ENCODE peak calls at places on chromosomes 13 and 19, in ten cellular contexts. P is body of pancreas, Q is ovary, D is small intestine, O is upper lobe of left lung, B is neuronal stem cell, U is thoracic aorta, T is PC-3, G is breast epithelium, Y is hepatocyte. N is an unnamed sample.

GRCh38 chr13:109628251-109628699 is 158.1 kb downstream of the IRS2 start:
- DNase-seq in D (no peak), O (no peak), U (no peak), T (peak; percentile 85), G (no peak), Q (no peak), P (no peak), Y (no peak), B (no peak), N (no peak)

GRCh38 chr13:65677906-65678305 is 1552.2 kb downstream of the PCDH9 start:
- DNase-seq in B (no peak), G (no peak), T (no peak), Y (no peak), P (no peak), U (no peak), O (no peak), D (no peak), Q (no peak), N (no peak)

GRCh38 chr19:6480843-6481415 is 658 bp downstream of the DENND1C start:
- DNase-seq in P (no peak), T (no peak), O (no peak), U (no peak), Q (no peak), Y (no peak), B (no peak), D (no peak), G (no peak), N (no peak)

GRCh38 chr19:2494084-2494446 is 18.1 kb downstream of the GADD45B start:
- DNase-seq in U (no peak), G (no peak), P (no peak), O (no peak), D (no peak), B (no peak), Q (no peak), T (peak; percentile 38), Y (peak; percentile 49), N (no peak)

GRCh38 chr13:28475916-28476725 is 18.8 kb downstream of the FLT1 start:
- DNase-seq in O (no peak), P (no peak), Y (peak; percentile 59), U (no peak), D (peak; percentile 56), T (peak; percentile 74), G (no peak), Q (no peak), B (no peak), N (no peak)

GRCh38 chr19:30711296-30711695 is 339.1 kb downstream of the ZNF536 start:
- DNase-seq in D (no peak), P (no peak), Y (no peak), O (no peak), T (no peak), Q (no peak), G (no peak), U (no peak), B (no peak), N (no peak)

GRCh38 chr13:29021717-29022116 is 201.6 kb downstream of the MTUS2 start:
- DNase-seq in D (no peak), Q (no peak), P (no peak), O (no peak), Y (no peak), G (no peak), T (no peak), U (no peak), B (no peak), N (no peak)

GRCh38 chr19:33306853-33307792 is 4.8 kb upstream of the CEBPA start:
- DNase-seq in B (no peak), Q (no peak), O (peak; percentile 66), U (no peak), Y (no peak), D (peak; percentile 56), P (peak; percentile 70), T (no peak), G (peak; percentile 60), N (no peak)

DNA sequence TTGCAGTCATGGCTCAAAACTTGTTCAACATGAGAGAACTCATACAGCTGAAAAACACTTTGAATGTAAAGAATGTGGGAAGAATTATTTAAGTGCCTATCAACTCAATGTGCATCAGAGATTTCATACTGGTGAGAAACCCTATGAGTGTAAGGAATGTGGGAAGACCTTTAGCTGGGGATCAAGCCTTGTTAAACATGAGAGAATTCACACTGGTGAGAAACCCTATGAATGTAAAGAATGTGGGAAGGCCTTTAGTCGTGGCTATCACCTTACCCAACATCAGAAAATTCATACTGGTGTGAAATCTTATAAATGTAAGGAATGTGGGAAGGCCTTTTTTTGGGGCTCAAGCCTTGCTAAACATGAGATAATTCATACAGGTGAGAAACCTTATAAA is 20.1 kb downstream of the ZNF283 start:
- DNase-seq in Q (no peak), B (no peak), O (no peak), D (no peak), U (no peak), Y (no peak), P (no peak), G (no peak), T (no peak), N (no peak)
- H3K27ac ChIP-seq in Q (no peak overlapping the region), B (no peak overlapping the region), O (no peak overlapping the region), D (no peak overlapping the region), U (no peak overlapping the region), Y (no peak overlapping the region), P (no peak overlapping the region), G (no peak overlapping the region), T (no peak overlapping the region), N (no peak overlapping the region)

GRCh38 chr13:111573362-111573761 is 252.9 kb downstream of the TEX29 start:
- DNase-seq in G (no peak), Q (no peak), T (no peak), U (no peak), Y (no peak), O (no peak), B (no peak), P (no peak), D (no peak), N (no peak)

GRCh38 chr13:111573801-111574200 is 253.4 kb downstream of the TEX29 start:
- DNase-seq in B (no peak), U (no peak), O (no peak), Y (no peak), D (no peak), G (no peak), Q (no peak), P (no peak), T (no peak), N (no peak)

GRCh38 chr13:111577429-111577828 is 257.0 kb downstream of the TEX29 start:
- DNase-seq in T (no peak), D (no peak), P (no peak), Y (no peak), O (no peak), G (no peak), Q (no peak), U (no peak), B (no peak), N (no peak)

GRCh38 chr13:111575276-111575675 is 254.8 kb downstream of the TEX29 start:
- DNase-seq in D (no peak), O (no peak), T (no peak), Y (no peak), G (no peak), U (no peak), P (no peak), B (no peak), Q (no peak), N (no peak)

GRCh38 chr13:111575719-111576118 is 255.3 kb downstream of the TEX29 start:
- DNase-seq in Y (no peak), U (no peak), P (no peak), O (no peak), D (no peak), Q (no peak), G (no peak), B (no peak), T (no peak), N (no peak)
- H3K9me3 ChIP-seq in Y (no peaks in the 10 kb centered on the region), U (peaks cover 6% of the 10 kb centered on the region), P (no peaks in the 10 kb centered on the region), O (peaks cover 20% of the 10 kb centered on the region), D (no peaks in the 10 kb centered on the region), Q (no peaks in the 10 kb centered on the region), G (peaks cover 28% of the 10 kb centered on the region), B (peaks cover 9% of the 10 kb centered on the region), T (peaks cover 4% of the 10 kb centered on the region), N (peaks cover 18% of the 10 kb centered on the region)

GRCh38 chr13:98915563-98916348 is 62.1 kb downstream of the DOCK9 start:
- DNase-seq in O (no peak), B (no peak), U (no peak), D (no peak), T (peak; percentile 5), G (no peak), Q (no peak), Y (no peak), P (no peak), N (no peak)

GRCh38 chr13:98912846-98913245 is 65.0 kb downstream of the DOCK9 start:
- DNase-seq in P (no peak), D (no peak), O (no peak), U (no peak), T (no peak), Y (no peak), Q (no peak), B (no peak), G (no peak), N (no peak)

GRCh38 chr13:98906746-98907502 is 70.9 kb downstream of the DOCK9 start:
- DNase-seq in T (no peak), G (no peak), Q (no peak), P (no peak), Y (no peak), U (no peak), B (no peak), O (no peak), D (no peak), N (no peak)

GRCh38 chr13:98909016-98909415 is 68.8 kb downstream of the DOCK9 start:
- DNase-seq in U (no peak), G (no peak), Q (no peak), Y (no peak), T (peak; percentile 67), B (no peak), P (no peak), D (no peak), O (no peak), N (no peak)

DNA sequence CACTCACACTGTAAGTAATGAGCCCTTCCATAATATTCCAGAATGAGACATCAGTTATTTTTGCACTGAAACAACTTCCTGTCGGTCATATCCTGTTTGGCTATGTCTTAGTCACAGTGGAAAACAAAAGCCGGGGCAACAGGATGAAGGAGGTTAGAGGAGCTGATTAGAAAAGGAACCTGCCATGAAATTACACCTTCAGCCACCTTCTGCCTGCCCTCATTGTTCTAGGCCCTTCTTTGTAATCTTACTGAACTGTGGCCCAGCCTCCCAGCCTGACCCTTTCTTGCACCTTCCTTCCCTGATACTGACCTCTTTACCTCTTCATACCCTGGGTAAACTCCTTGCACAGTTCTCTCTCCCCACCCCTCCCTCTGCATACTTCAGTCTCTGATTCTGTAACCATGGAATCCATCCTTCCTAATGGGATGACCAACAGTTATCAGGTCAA is 67.3 kb downstream of the DOCK9 start:
- DNase-seq in U (no peak), B (no peak), P (no peak), D (peak; percentile 3), Q (no peak), T (peak; percentile 75), G (no peak), Y (no peak), O (no peak), N (no peak)
- H3K27ac ChIP-seq in U (peak overlapping the region; percentile 58), B (no peak overlapping the region), P (no peak overlapping the region), D (peak overlapping the region; percentile 11), Q (no peak overlapping the region), T (peak overlapping the region; percentile 88), G (peak overlapping the region; percentile 43), Y (no peak overlapping the region), O (peak overlapping the region; percentile 76), N (no peak overlapping the region)

DNA sequence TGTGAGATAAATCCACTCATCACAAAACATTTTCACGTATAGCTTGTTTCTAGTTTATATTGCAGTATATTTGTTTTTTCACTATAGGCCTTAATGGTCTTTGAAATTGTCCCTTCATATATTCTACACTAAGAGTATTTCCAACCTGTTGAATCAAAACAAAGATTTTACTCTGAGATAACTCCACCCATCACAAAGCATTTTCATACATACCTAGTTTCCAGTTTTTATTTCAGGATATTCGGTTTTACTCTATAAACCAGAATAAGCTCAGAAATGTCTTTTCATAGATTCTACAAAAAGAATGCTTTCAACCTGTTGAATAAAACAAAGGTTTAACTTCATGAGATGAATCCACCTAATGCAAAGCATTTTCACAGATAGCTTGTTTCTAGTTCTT is 1528.7 kb downstream of the UQCRFS1 start:
- DNase-seq in U (no peak), D (no peak), T (no peak), G (no peak), B (no peak), Q (no peak), O (no peak), P (no peak), Y (no peak), N (no peak)
- H3K9me3 ChIP-seq in U (peaks cover 6% of the 10 kb centered on the region), D (peaks cover 3% of the 10 kb centered on the region), T (peaks cover 7% of the 10 kb centered on the region), G (peaks cover 63% of the 10 kb centered on the region), B (peaks cover 2% of the 10 kb centered on the region), Q (no peaks in the 10 kb centered on the region), O (peaks cover 6% of the 10 kb centered on the region), P (no peaks in the 10 kb centered on the region), Y (no peaks in the 10 kb centered on the region), N (peaks cover 4% of the 10 kb centered on the region)